ENCODE peak calls at places on chromosomes 7 and 10, in ten cellular contexts. B is brain microvascular endothelial cell; E is esophagus squamous epithelium; G is substantia nigra; Z is body of pancreas; C is activated T-cell treated with anti-CD3 and anti-CD28 coated beads, Interleukin-2, amount 50 U/mL, for 1 hour; L is NCI-H2029; X is Daoy; U is NCI-H510A treated with DMSO at 0.1 percent for 48 hours; T is EH. J is an unnamed sample.

GRCh38 chr7:138295049-138295637 is 164.9 kb upstream of the TRIM24 start:
- DNase-seq in B (no peak), X (no peak), G (no peak), C (no peak), Z (no peak), U (no peak), T (no peak), E (no peak), L (no peak), J (no peak)

GRCh38 chr7:269721-270120 is 20.2 kb upstream of the FOXL3 start:
- DNase-seq in U (no peak), G (no peak), B (no peak), X (no peak), C (no peak), L (no peak), Z (no peak), E (no peak), T (no peak), J (no peak)

GRCh38 chr7:36736090-36736826 is 12.0 kb upstream of the AOAH start:
- DNase-seq in U (no peak), T (no peak), X (no peak), E (no peak), C (no peak), B (no peak), Z (no peak), L (no peak), G (no peak), J (no peak)

GRCh38 chr10:69955897-69956832 is 96.5 kb upstream of the MACROH2A2 start:
- DNase-seq in E (no peak), L (no peak), B (no peak), G (no peak), Z (no peak), T (no peak), X (no peak), U (no peak), C (no peak), J (no peak)

GRCh38 chr7:26627871-26628270 is 236.5 kb downstream of the SKAP2 start:
- DNase-seq in T (no peak), C (no peak), G (no peak), B (no peak), U (peak), L (peak), Z (no peak), E (no peak), X (no peak), J (peak)

GRCh38 chr10:80709879-80710278 is 172.2 kb downstream of the SH2D4B start:
- DNase-seq in L (no peak), T (no peak), U (no peak), Z (no peak), C (no peak), X (no peak), B (no peak), G (no peak), E (no peak), J (no peak)

GRCh38 chr10:102347236-102347828 is 48.2 kb upstream of the NFKB2 start:
- DNase-seq in Z (peak), G (no peak), X (peak), B (peak), L (no peak), C (no peak), T (peak), E (no peak), U (peak), J (peak)

GRCh38 chr10:133042061-133042460 is 45.7 kb upstream of the ADGRA1 start:
- DNase-seq in U (no peak), X (no peak), E (no peak), C (no peak), Z (no peak), B (no peak), G (no peak), T (no peak), L (no peak), J (no peak)

GRCh38 chr7:22137026-22137425 is 191.3 kb upstream of the CDCA7L start:
- DNase-seq in B (no peak), X (no peak), Z (no peak), E (no peak), G (no peak), L (no peak), T (peak), U (no peak), C (no peak), J (no peak)

GRCh38 chr10:46106410-46107255 is 60.6 kb upstream of the MSMB start:
- DNase-seq in T (peak), E (no peak), Z (peak), B (peak), X (peak), L (no peak), G (peak), U (peak), C (peak), J (peak)

GRCh38 chr10:126186746-126187145 is 201.5 kb downstream of the ADAM12 start:
- DNase-seq in B (no peak), U (no peak), Z (no peak), G (no peak), X (no peak), E (no peak), T (peak), L (no peak), C (no peak), J (no peak)